ENCODE peak calls at places on chromosomes 5 and 9, in five cellular contexts. G is kidney glomerular epithelial cell; B is T-helper 1 cell; T is stimulated activated CD4-positive, alpha-beta T cell treated with anti-CD3 and anti-CD28 coated beads, TNF-alpha, amount 100 ng/mL, for 4 hours; V is SHP77. C is an unnamed sample.

GRCh38 chr5:55146080-55146479 is 13.9 kb upstream of the GPX8 start:
- DNase-seq in G (no peak), B (no peak), T (no peak), V (no peak), C (no peak)

GRCh38 chr5:103667068-103667467 is 104.5 kb upstream of the NUDT12 start:
- DNase-seq in G (no peak), B (no peak), T (no peak), V (no peak), C (peak)

GRCh38 chr9:74742792-74743389 is 144.8 kb downstream of the TRPM6 start:
- DNase-seq in G (peak), B (no peak), T (no peak), V (no peak), C (peak)

GRCh38 chr5:124867064-124867707 is 120.7 kb upstream of the ZNF608 start:
- DNase-seq in G (no peak), B (no peak), T (no peak), V (no peak), C (no peak)

GRCh38 chr5:155402927-155403645 is 389.5 kb downstream of the KIF4B start:
- DNase-seq in G (no peak), B (no peak), T (no peak), V (peak), C (peak)

GRCh38 chr5:28917631-28918030 is 1879.2 kb upstream of the CDH9 start:
- DNase-seq in G (no peak), B (no peak), T (no peak), V (no peak), C (no peak)

GRCh38 chr5:181232593-181232992 is 9.5 kb downstream of the TRIM41 start:
- DNase-seq in G (no peak), B (no peak), T (no peak), V (no peak), C (no peak)

GRCh38 chr5:150209020-150209635 is 19.3 kb downstream of the SLC6A7 start:
- DNase-seq in G (no peak), B (no peak), T (no peak), V (peak), C (no peak)

GRCh38 chr9:95722141-95722540 is 153.3 kb upstream of the ERCC6L2 start:
- DNase-seq in G (no peak), B (no peak), T (no peak), V (no peak), C (no peak)

GRCh38 chr9:20189871-20190270 is 401.0 kb upstream of the SLC24A2 start:
- DNase-seq in G (no peak), B (no peak), T (no peak), V (no peak), C (no peak)

GRCh38 chr9:127865645-127866464 is 11.4 kb upstream of the ENG start:
- DNase-seq in G (no peak), B (no peak), T (no peak), V (no peak), C (peak)

GRCh38 chr5:113575074-113575473 is 61.6 kb downstream of the YTHDC2 start:
- DNase-seq in G (no peak), B (no peak), T (no peak), V (no peak), C (no peak)

GRCh38 chr9:19488721-19489120 is 79.9 kb downstream of the ACER2 start:
- DNase-seq in G (no peak), B (no peak), T (no peak), V (no peak), C (no peak)

GRCh38 chr5:61811052-61811451 is 479.0 kb downstream of the ZSWIM6 start:
- DNase-seq in G (no peak), B (no peak), T (no peak), V (no peak), C (peak)

GRCh38 chr9:75687359-75687953 is 203.0 kb upstream of the PCSK5 start:
- DNase-seq in G (no peak), B (no peak), T (no peak), V (no peak), C (no peak)

GRCh38 chr5:126462239-126463014 is 39.2 kb downstream of the GRAMD2B start:
- DNase-seq in G (peak), B (no peak), T (no peak), V (no peak), C (no peak)

GRCh38 chr5:158384535-158385421 is 525.8 kb upstream of the CLINT1 start:
- DNase-seq in G (peak), B (no peak), T (no peak), V (no peak), C (no peak)

GRCh38 chr5:1334831-1335539 is 9.9 kb downstream of the CLPTM1L start:
- DNase-seq in G (no peak), B (no peak), T (no peak), V (no peak), C (no peak)

GRCh38 chr5:137478043-137478442 is 21.1 kb downstream of the SPOCK1 start:
- DNase-seq in G (no peak), B (no peak), T (no peak), V (no peak), C (no peak)

GRCh38 chr5:164742025-164742424 is 1236.6 kb downstream of the MAT2B start:
- DNase-seq in G (no peak), B (no peak), T (no peak), V (no peak), C (no peak)

GRCh38 chr5:912356-913091 is 19.8 kb downstream of the TRIP13 start:
- DNase-seq in G (peak), B (peak), T (no peak), V (no peak), C (no peak)

GRCh38 chr5:55187370-55187769 is 14.4 kb upstream of the CDC20B start:
- DNase-seq in G (peak), B (no peak), T (no peak), V (peak), C (peak)

GRCh38 chr5:59799668-59800374 is 93.7 kb downstream of the PDE4D start:
- DNase-seq in G (peak), B (no peak), T (no peak), V (peak), C (peak)

GRCh38 chr5:89546658-89547057 is 663.7 kb upstream of the MEF2C start:
- DNase-seq in G (no peak), B (no peak), T (no peak), V (no peak), C (peak)

GRCh38 chr9:127904888-127905728 is 5.7 kb upstream of the ST6GALNAC6 start:
- DNase-seq in G (no peak), B (peak), T (no peak), V (no peak), C (no peak)

GRCh38 chr5:33258553-33258952 is 182.2 kb upstream of the TARS1 start:
- DNase-seq in G (no peak), B (no peak), T (no peak), V (no peak), C (no peak)

GRCh38 chr5:448766-449090 is 5.8 kb downstream of the EXOC3 start:
- DNase-seq in G (no peak), B (no peak), T (no peak), V (no peak), C (no peak)

GRCh38 chr5:86971034-86971511 is 296.6 kb upstream of the RASA1 start:
- DNase-seq in G (no peak), B (no peak), T (no peak), V (no peak), C (peak)

GRCh38 chr9:116933251-116933650 is 246.1 kb downstream of the TRIM32 start:
- DNase-seq in G (no peak), B (no peak), T (no peak), V (no peak), C (no peak)

GRCh38 chr9:107784235-107784958 is 294.8 kb upstream of the KLF4 start:
- DNase-seq in G (no peak), B (no peak), T (no peak), V (peak), C (peak)

GRCh38 chr5:30581198-30581925 is 612.1 kb upstream of the CDH6 start:
- DNase-seq in G (peak), B (no peak), T (no peak), V (peak), C (no peak)

GRCh38 chr9:13358128-13358527 is 78.6 kb upstream of the MPDZ start:
- DNase-seq in G (peak), B (no peak), T (no peak), V (no peak), C (no peak)

GRCh38 chr9:21096901-21097255 is 19.1 kb upstream of the IFNB1 start:
- DNase-seq in G (no peak), B (no peak), T (no peak), V (no peak), C (peak)